ENCODE peak calls at places on chromosome 7, in six cellular contexts. F is IMR-90, N is mammary epithelial cell, D is fibroblast of lung, W is GM23248, I is GM23338. G is an unnamed sample.

GRCh38 chr7:21767300-21767900 is 178.3 kb downstream of the CDCA7L start:
- DNase-seq in F (peak; percentile 24), W (peak; percentile 48), D (peak; percentile 44), I (peak; percentile 94), N (peak; percentile 71), G (peak; percentile 84)

GRCh38 chr7:6618621-6619020 is 3.2 kb downstream of the ZNF853 start:
- DNase-seq in W (peak; percentile 58), N (no peak), F (peak; percentile 39), D (peak; percentile 30), I (no peak), G (no peak)

GRCh38 chr7:83827036-83827435 is 178.1 kb upstream of the SEMA3E start:
- DNase-seq in I (no peak), W (no peak), N (no peak), D (no peak), F (no peak), G (no peak)

GRCh38 chr7:91043924-91044660 is 220.1 kb upstream of the FZD1 start:
- DNase-seq in F (no peak), W (no peak), D (no peak), N (no peak), I (peak; percentile 82), G (peak; percentile 58)

GRCh38 chr7:13742719-13743640 is 246.5 kb downstream of the ETV1 start:
- DNase-seq in D (peak; percentile 73), N (peak; percentile 33), W (peak; percentile 81), I (peak; percentile 51), F (peak; percentile 56), G (peak; percentile 27)

GRCh38 chr7:131665021-131665420 is 108.6 kb upstream of the PODXL start:
- DNase-seq in I (no peak), F (no peak), W (no peak), N (no peak), D (no peak), G (no peak)

GRCh38 chr7:87875151-87876039 is 765 bp downstream of the SLC25A40 start:
- DNase-seq in F (peak; percentile 2), N (peak; percentile 9), W (peak; percentile 32), D (no peak), I (peak; percentile 59), G (no peak)

GRCh38 chr7:2005746-2006145 is 227.0 kb downstream of the MAD1L1 start:
- DNase-seq in D (no peak), F (no peak), I (no peak), W (no peak), N (no peak), G (peak; percentile 21)

GRCh38 chr7:139960158-139960557 is 102.6 kb downstream of the PARP12 start:
- DNase-seq in D (peak; percentile 35), N (no peak), I (no peak), F (peak; percentile 54), W (no peak), G (no peak)

GRCh38 chr7:79778786-79779382 is 325.4 kb upstream of the MAGI2 start:
- DNase-seq in W (peak; percentile 91), I (no peak), N (peak; percentile 84), D (peak; percentile 93), F (peak; percentile 94), G (no peak)

GRCh38 chr7:24829787-24830186 is 72.5 kb upstream of the GSDME start:
- DNase-seq in I (no peak), W (peak; percentile 23), D (peak; percentile 23), F (peak; percentile 44), N (peak; percentile 89), G (no peak)

GRCh38 chr7:7051221-7051877 is 131.0 kb upstream of the C1GALT1 start:
- DNase-seq in I (no peak), D (no peak), W (peak; percentile 35), F (no peak), N (no peak), G (no peak)

GRCh38 chr7:44748948-44749731 is 493 bp downstream of the ZMIZ2 start:
- DNase-seq in N (no peak), I (peak; percentile 36), W (peak; percentile 53), D (no peak), F (no peak), G (no peak)

GRCh38 chr7:16084370-16084769 is 337.0 kb downstream of the CRPPA start:
- DNase-seq in I (no peak), N (no peak), F (peak; percentile 8), W (no peak), D (peak; percentile 59), G (no peak)

GRCh38 chr7:84792232-84792882 is 394.5 kb downstream of the SEMA3D start:
- DNase-seq in F (no peak), N (no peak), I (no peak), W (no peak), D (peak; percentile 24), G (no peak)

GRCh38 chr7:147276783-147277370 is 1160.3 kb downstream of the CNTNAP2 start:
- DNase-seq in N (no peak), F (no peak), D (no peak), W (no peak), I (no peak), G (no peak)

GRCh38 chr7:116776610-116777289 is 85.6 kb upstream of the CAPZA2 start:
- DNase-seq in W (peak; percentile 94), D (peak; percentile 95), F (peak; percentile 85), N (peak; percentile 96), I (no peak), G (no peak)

GRCh38 chr7:131157530-131158243 is 170.0 kb upstream of the MKLN1 start:
- DNase-seq in W (peak; percentile 83), D (peak; percentile 44), F (peak; percentile 36), N (no peak), I (no peak), G (no peak)

GRCh38 chr7:154183946-154184345 is 131.7 kb downstream of the DPP6 start:
- DNase-seq in I (no peak), D (no peak), W (no peak), F (no peak), N (no peak), G (no peak)

GRCh38 chr7:4167385-4167910 is 514.6 kb upstream of the FOXK1 start:
- DNase-seq in I (no peak), W (no peak), F (no peak), N (peak; percentile 20), D (no peak), G (no peak)

GRCh38 chr7:28407643-28408042 is 4.7 kb upstream of the CREB5 start:
- DNase-seq in I (no peak), F (peak; percentile 83), D (peak; percentile 49), W (peak; percentile 87), N (peak; percentile 83), G (no peak)

GRCh38 chr7:55429835-55430499 is 64.8 kb downstream of the LANCL2 start:
- DNase-seq in D (no peak), W (no peak), I (peak; percentile 24), F (no peak), N (no peak), G (no peak)

GRCh38 chr7:55426676-55427075 is 61.5 kb downstream of the LANCL2 start:
- DNase-seq in I (peak; percentile 66), N (no peak), W (no peak), D (no peak), F (no peak), G (peak; percentile 54)

GRCh38 chr7:55427279-55427788 is 62.2 kb downstream of the LANCL2 start:
- DNase-seq in W (no peak), N (peak; percentile 10), I (no peak), F (peak; percentile 19), D (peak; percentile 70), G (no peak)

GRCh38 chr7:55425141-55425752 is 60.1 kb downstream of the LANCL2 start:
- DNase-seq in D (no peak), I (no peak), W (no peak), F (no peak), N (no peak), G (no peak)

DNA sequence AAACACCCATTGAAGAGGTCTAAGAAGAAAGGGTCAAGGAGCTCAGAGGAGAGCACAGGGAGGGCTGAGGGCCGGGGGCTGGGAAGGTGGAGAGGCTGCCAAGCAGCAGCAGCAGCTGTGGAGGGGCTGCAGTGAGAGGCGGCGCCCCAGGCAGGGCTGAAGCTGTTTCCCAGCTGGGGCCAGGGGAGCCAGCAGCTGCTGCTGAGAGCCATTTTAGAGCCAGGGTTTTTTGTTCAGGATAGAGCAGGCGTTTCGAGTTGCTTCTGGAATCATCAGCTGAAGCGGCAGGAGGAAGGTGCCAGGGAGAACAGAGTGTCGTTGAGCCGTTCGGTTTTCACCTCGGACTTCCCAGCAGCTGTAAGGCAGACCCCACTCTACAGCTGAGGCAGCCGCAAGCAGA is 62.7 kb downstream of the LANCL2 start:
- DNase-seq in N (no peak), F (no peak), I (peak; percentile 19), W (no peak), D (no peak), G (no peak)
- H3K27ac ChIP-seq in N (no peak overlapping the region), F (no peak overlapping the region), I (no peak overlapping the region), W (no peak overlapping the region), D (no peak overlapping the region), G (no peak overlapping the region)

GRCh38 chr7:105249216-105249615 is 139.5 kb downstream of the SRPK2 start:
- DNase-seq in D (peak; percentile 66), F (peak; percentile 19), N (no peak), W (no peak), I (no peak), G (no peak)
- H4K20me1 ChIP-seq in D (no peaks in the 10 kb centered on the region), F (peaks cover 35% of the 10 kb centered on the region), N (no peaks in the 10 kb centered on the region), W (peaks cover 4% of the 10 kb centered on the region), I (peaks cover 4% of the 10 kb centered on the region), G (no peaks in the 10 kb centered on the region)

DNA sequence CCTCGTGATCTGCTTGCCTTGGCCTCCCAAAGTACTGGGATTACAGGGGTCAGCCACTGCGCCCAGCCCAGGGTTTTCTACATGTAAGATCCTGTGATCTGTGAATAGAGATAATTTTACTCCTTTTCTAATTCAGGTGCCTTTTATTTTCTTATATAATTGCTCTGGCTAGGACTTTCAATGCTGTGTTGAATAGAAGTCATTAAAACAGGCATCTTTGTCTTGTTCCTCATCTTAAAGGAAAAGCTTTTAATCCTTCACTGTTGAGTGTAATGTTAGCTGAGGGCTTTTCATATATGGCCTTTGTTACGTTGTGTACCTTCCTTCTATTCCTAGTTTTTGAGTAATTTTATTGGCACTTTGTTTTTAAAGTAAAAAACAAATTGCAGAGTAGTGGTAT is 26.6 kb downstream of the ANLN start:
- DNase-seq in W (no peak), N (no peak), D (no peak), I (no peak), F (no peak), G (no peak)
- H3K4me2 ChIP-seq in W (no peak overlapping the region), N (no peak overlapping the region), D (no peak overlapping the region), I (no peak overlapping the region), F (no peak overlapping the region), G (no peak overlapping the region)

GRCh38 chr7:135957627-135958026 is 19.5 kb downstream of the MTPN start:
- DNase-seq in N (no peak), F (no peak), W (no peak), D (no peak), I (no peak), G (no peak)

GRCh38 chr7:135958173-135958572 is 19.0 kb downstream of the MTPN start:
- DNase-seq in W (no peak), F (no peak), D (no peak), N (no peak), I (no peak), G (no peak)

GRCh38 chr7:135959655-135960363 is 17.4 kb downstream of the MTPN start:
- DNase-seq in N (no peak), F (no peak), W (no peak), I (no peak), D (peak; percentile 32), G (no peak)

GRCh38 chr7:135960709-135961451 is 16.3 kb downstream of the MTPN start:
- DNase-seq in I (no peak), F (peak; percentile 4), W (no peak), N (no peak), D (no peak), G (no peak)

DNA sequence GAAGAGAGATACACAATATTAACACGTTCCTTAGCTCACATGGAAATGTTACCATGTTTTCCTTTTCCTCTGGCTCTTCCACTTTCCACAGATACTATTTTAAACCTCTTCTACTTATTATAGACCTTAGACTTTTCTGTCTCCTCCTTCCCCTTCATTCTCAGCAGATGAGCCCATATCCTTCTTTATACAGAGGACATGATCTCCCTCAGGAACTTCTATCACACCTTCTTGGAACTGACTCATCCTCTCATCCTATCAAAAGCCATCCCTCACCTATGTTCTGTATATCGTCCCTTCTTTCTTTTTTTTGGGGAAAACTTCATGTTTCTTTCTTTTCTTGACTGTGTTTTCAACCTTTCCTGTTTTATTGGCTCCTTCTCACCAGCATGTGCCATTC is 20.8 kb downstream of the MTPN start:
- DNase-seq in W (no peak), I (no peak), F (no peak), N (no peak), D (no peak), G (no peak)
- H3K27ac ChIP-seq in W (no peak overlapping the region), I (no peak overlapping the region), F (no peak overlapping the region), N (no peak overlapping the region), D (no peak overlapping the region), G (no peak overlapping the region)